ENCODE peak calls at places on chromosome X, in nine cellular contexts. D, R, P, J, I, M, E, V and W are unnamed samples.

GRCh38 chrX:131677655-131678628 is 134.1 kb downstream of the OR13H1 start:
- DNase-seq in P (peak), I (peak), V (peak), J (no peak), D (peak), E (peak), M (peak), R (peak), W (peak)

GRCh38 chrX:11976663-11977062 is 161.6 kb upstream of the FRMPD4 start:
- DNase-seq in E (no peak), M (no peak), I (no peak), V (no peak), J (no peak), R (no peak), P (no peak), D (no peak), W (no peak)

GRCh38 chrX:129522184-129523059 is 868 bp downstream of the SMARCA1 start:
- DNase-seq in V (peak), I (peak), E (no peak), R (peak), M (peak), P (peak), J (no peak), D (peak), W (no peak)

GRCh38 chrX:14027511-14028019 is 2.1 kb downstream of the GEMIN8 start:
- DNase-seq in M (peak), P (peak), E (no peak), R (no peak), I (peak), J (no peak), D (no peak), V (no peak), W (peak)

GRCh38 chrX:154534526-154535322 is 11.9 kb downstream of the G6PD start:
- DNase-seq in J (peak), D (peak), E (peak), M (peak), R (peak), P (peak), I (peak), V (peak), W (peak)

GRCh38 chrX:134520860-134521390 is 61.0 kb downstream of the HPRT1 start:
- DNase-seq in J (no peak), I (peak), D (no peak), M (peak), R (no peak), P (peak), V (no peak), E (no peak), W (peak)

GRCh38 chrX:51144828-51145442 is 187.7 kb upstream of the NUDT10 start:
- DNase-seq in M (no peak), R (no peak), E (no peak), J (no peak), I (peak), V (no peak), P (peak), D (no peak), W (peak)

GRCh38 chrX:108313662-108314061 is 124.6 kb downstream of the COL4A6 start:
- DNase-seq in I (no peak), V (no peak), P (peak), E (no peak), J (no peak), R (no peak), D (no peak), M (no peak), W (peak)

GRCh38 chrX:37347420-37347819 is 1.7 kb upstream of the PRRG1 start:
- DNase-seq in R (no peak), D (no peak), P (no peak), I (no peak), E (no peak), M (peak), J (no peak), V (no peak), W (no peak)

GRCh38 chrX:51955200-51955599 is 61.8 kb downstream of the MAGED1 start:
- DNase-seq in P (peak), I (no peak), J (no peak), E (no peak), R (no peak), M (no peak), V (no peak), D (no peak), W (peak)

GRCh38 chrX:9622128-9622527 is 143.5 kb downstream of the GPR143 start:
- DNase-seq in R (no peak), V (no peak), M (no peak), I (no peak), E (no peak), P (no peak), D (no peak), J (no peak), W (no peak)

GRCh38 chrX:1476682-1477081 is 24.0 kb upstream of the ASMTL start:
- DNase-seq in M (no peak), I (no peak), E (no peak), P (no peak), R (no peak), D (no peak), J (no peak), V (no peak), W (no peak)